ENCODE peak calls at places on chromosomes 13 and 19, in four cellular contexts. F, H, S and L are unnamed samples.

GRCh38 chr19:16330811-16331690 is 6.4 kb downstream of the KLF2 start:
- DNase-seq in F (no peak), H (no peak), S (no peak), L (no peak)

GRCh38 chr19:2608602-2608922 is 93.9 kb downstream of the GNG7 start:
- DNase-seq in F (no peak), H (no peak), S (no peak), L (no peak)

GRCh38 chr19:46369817-46370216 is 22.9 kb downstream of the PPP5C start:
- DNase-seq in F (no peak), H (no peak), S (peak), L (no peak)

GRCh38 chr19:38288127-38288855 is 15.8 kb upstream of the C19orf33 start:
- DNase-seq in F (no peak), H (no peak), S (no peak), L (no peak)

GRCh38 chr13:46010148-46010547 is 42.4 kb downstream of the ZC3H13 start:
- DNase-seq in F (no peak), H (no peak), S (no peak), L (no peak)

GRCh38 chr19:46303345-46303701 is 6.5 kb downstream of the HIF3A start:
- DNase-seq in F (no peak), H (no peak), S (no peak), L (no peak)

GRCh38 chr13:38849316-38849715 is 141.3 kb downstream of the STOML3 start:
- DNase-seq in F (no peak), H (no peak), S (no peak), L (no peak)

GRCh38 chr19:3227054-3227626 is 2.7 kb downstream of the CELF5 start:
- DNase-seq in F (no peak), H (no peak), S (no peak), L (no peak)

GRCh38 chr13:110520431-110521295 is 40.9 kb downstream of the RAB20 start:
- DNase-seq in F (peak), H (no peak), S (peak), L (no peak)

GRCh38 chr19:290539-291521 is at the start of gene PLPP2:
- DNase-seq in F (no peak), H (peak), S (no peak), L (no peak)

GRCh38 chr13:98775844-98776598 is 23.5 kb upstream of the SLC15A1 start:
- DNase-seq in F (no peak), H (no peak), S (peak), L (peak)

GRCh38 chr19:15320118-15320517 is 12.2 kb downstream of the BRD4 start:
- DNase-seq in F (peak), H (no peak), S (peak), L (no peak)

GRCh38 chr19:33751386-33751770 is 45.3 kb upstream of the KCTD15 start:
- DNase-seq in F (no peak), H (no peak), S (no peak), L (no peak)

GRCh38 chr13:74289861-74290260 is 155.7 kb upstream of the KLF12 start:
- DNase-seq in F (no peak), H (no peak), S (no peak), L (no peak)

GRCh38 chr13:102386461-102386860 is 15.4 kb downstream of the FGF14 start:
- DNase-seq in F (no peak), H (no peak), S (no peak), L (no peak)

GRCh38 chr19:29546583-29547190 is 20.9 kb downstream of the VSTM2B start:
- DNase-seq in F (no peak), H (no peak), S (no peak), L (no peak)

GRCh38 chr19:1748115-1748702 is 5.1 kb upstream of the ONECUT3 start:
- DNase-seq in F (no peak), H (no peak), S (no peak), L (no peak)

GRCh38 chr19:29432677-29433076 is 93.1 kb upstream of the VSTM2B start:
- DNase-seq in F (no peak), H (no peak), S (no peak), L (no peak)

GRCh38 chr19:55650602-55651230 is 2.7 kb downstream of the CCDC106 start:
- DNase-seq in F (no peak), H (no peak), S (no peak), L (no peak)

GRCh38 chr19:43532962-43533545 is at the start of gene ZNF575:
- DNase-seq in F (peak), H (peak), S (peak), L (peak)

GRCh38 chr13:112455476-112456059 is 79.4 kb downstream of the SPACA7 start:
- DNase-seq in F (no peak), H (no peak), S (no peak), L (no peak)

GRCh38 chr19:21321134-21321533 is 8.1 kb downstream of the ZNF708 start:
- DNase-seq in F (no peak), H (no peak), S (no peak), L (no peak)

GRCh38 chr19:14480695-14481069 is 5.5 kb upstream of the PTGER1 start:
- DNase-seq in F (no peak), H (no peak), S (peak), L (no peak)

GRCh38 chr13:91652389-91652788 is 254.0 kb downstream of the GPC5 start:
- DNase-seq in F (no peak), H (no peak), S (peak), L (no peak)

GRCh38 chr19:43704002-43704705 is 11.7 kb upstream of the IRGC start:
- DNase-seq in F (no peak), H (no peak), S (no peak), L (no peak)

GRCh38 chr19:34265221-34265650 is 10.9 kb downstream of the GARRE1 start:
- DNase-seq in F (no peak), H (no peak), S (no peak), L (no peak)

GRCh38 chr19:3687774-3688706 is 12.2 kb downstream of the PIP5K1C start:
- DNase-seq in F (no peak), H (peak), S (no peak), L (no peak)

GRCh38 chr19:45630463-45630862 is 8.7 kb downstream of the EML2 start:
- DNase-seq in F (peak), H (no peak), S (peak), L (peak)

GRCh38 chr19:40150170-40150569 is 41.1 kb upstream of the MAP3K10 start:
- DNase-seq in F (peak), H (no peak), S (peak), L (no peak)

GRCh38 chr13:102141625-102142472 is 260.0 kb downstream of the FGF14 start:
- DNase-seq in F (peak), H (no peak), S (peak), L (no peak)

GRCh38 chr13:75010941-75011340 is 471.0 kb downstream of the TBC1D4 start:
- DNase-seq in F (no peak), H (no peak), S (no peak), L (no peak)

GRCh38 chr19:29524201-29524911 is 1.4 kb upstream of the VSTM2B start:
- DNase-seq in F (no peak), H (no peak), S (no peak), L (no peak)

GRCh38 chr19:44677019-44677809 is 5.9 kb downstream of the CEACAM19 start:
- DNase-seq in F (no peak), H (no peak), S (peak), L (peak)

GRCh38 chr13:96984061-96984508 is 10.2 kb downstream of the OXGR1 start:
- DNase-seq in F (no peak), H (peak), S (no peak), L (no peak)

GRCh38 chr19:29380581-29380980 is 145.2 kb upstream of the VSTM2B start:
- DNase-seq in F (no peak), H (no peak), S (no peak), L (no peak)

GRCh38 chr13:49540552-49540951 is 44.8 kb downstream of the PHF11 start:
- DNase-seq in F (no peak), H (no peak), S (peak), L (no peak)

GRCh38 chr13:27476943-27477681 is 26.7 kb upstream of the MTIF3 start:
- DNase-seq in F (no peak), H (no peak), S (peak), L (no peak)

GRCh38 chr19:18685597-18686164 is 2.2 kb downstream of the CRTC1 start:
- DNase-seq in F (no peak), H (no peak), S (peak), L (no peak)

GRCh38 chr19:18682807-18683108 is 722 bp upstream of the CRTC1 start:
- DNase-seq in F (no peak), H (no peak), S (no peak), L (no peak)

GRCh38 chr19:18684642-18684993 is 1.1 kb downstream of the CRTC1 start:
- DNase-seq in F (no peak), H (no peak), S (no peak), L (no peak)

GRCh38 chr19:18683955-18684641 is 618 bp downstream of the CRTC1 start:
- DNase-seq in F (no peak), H (no peak), S (no peak), L (no peak)

GRCh38 chr19:18683109-18683954 is at the start of gene CRTC1:
- DNase-seq in F (no peak), H (peak), S (peak), L (no peak)
- TF ChIP-seq CTCF in F (no peak), H (no peak), S (no peak), L (no peak)

GRCh38 chr13:73272831-73273230 is 214.0 kb downstream of the KLF5 start:
- DNase-seq in F (no peak), H (no peak), S (no peak), L (no peak)

GRCh38 chr13:73274147-73274546 is 215.3 kb downstream of the KLF5 start:
- DNase-seq in F (peak), H (no peak), S (peak), L (peak)

GRCh38 chr13:73273276-73273675 is 214.5 kb downstream of the KLF5 start:
- DNase-seq in F (no peak), H (no peak), S (no peak), L (no peak)

GRCh38 chr13:73273737-73274136 is 214.9 kb downstream of the KLF5 start:
- DNase-seq in F (peak), H (no peak), S (peak), L (peak)

GRCh38 chr13:73275163-73275562 is 216.4 kb downstream of the KLF5 start:
- DNase-seq in F (no peak), H (no peak), S (no peak), L (no peak)
- H3K4me3 ChIP-seq in F (no peak), H (no peak), S (no peak), L (no peak)

DNA sequence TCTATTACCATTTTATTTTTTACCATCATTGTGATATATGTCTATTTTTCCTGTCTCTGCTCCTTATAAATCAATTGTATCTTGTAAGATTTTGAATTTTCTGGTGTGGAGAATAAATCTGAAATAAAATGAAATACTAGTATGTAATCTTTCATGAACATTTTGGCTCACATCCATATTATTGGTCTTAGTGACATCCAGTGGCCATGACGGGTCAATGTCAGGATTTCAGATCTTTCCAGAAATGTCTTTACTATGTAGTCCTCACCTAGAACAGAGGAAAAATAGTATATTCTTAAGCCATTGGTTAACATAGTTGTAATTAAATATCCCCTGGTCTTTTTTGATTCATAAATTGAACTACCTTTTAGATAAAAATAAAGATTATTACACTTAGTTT is 109.8 kb upstream of the GPC6 start:
- DNase-seq in F (no peak), H (no peak), S (no peak), L (no peak)
- TF ChIP-seq CTCF in F (no peak), H (no peak), S (no peak), L (no peak)

DNA sequence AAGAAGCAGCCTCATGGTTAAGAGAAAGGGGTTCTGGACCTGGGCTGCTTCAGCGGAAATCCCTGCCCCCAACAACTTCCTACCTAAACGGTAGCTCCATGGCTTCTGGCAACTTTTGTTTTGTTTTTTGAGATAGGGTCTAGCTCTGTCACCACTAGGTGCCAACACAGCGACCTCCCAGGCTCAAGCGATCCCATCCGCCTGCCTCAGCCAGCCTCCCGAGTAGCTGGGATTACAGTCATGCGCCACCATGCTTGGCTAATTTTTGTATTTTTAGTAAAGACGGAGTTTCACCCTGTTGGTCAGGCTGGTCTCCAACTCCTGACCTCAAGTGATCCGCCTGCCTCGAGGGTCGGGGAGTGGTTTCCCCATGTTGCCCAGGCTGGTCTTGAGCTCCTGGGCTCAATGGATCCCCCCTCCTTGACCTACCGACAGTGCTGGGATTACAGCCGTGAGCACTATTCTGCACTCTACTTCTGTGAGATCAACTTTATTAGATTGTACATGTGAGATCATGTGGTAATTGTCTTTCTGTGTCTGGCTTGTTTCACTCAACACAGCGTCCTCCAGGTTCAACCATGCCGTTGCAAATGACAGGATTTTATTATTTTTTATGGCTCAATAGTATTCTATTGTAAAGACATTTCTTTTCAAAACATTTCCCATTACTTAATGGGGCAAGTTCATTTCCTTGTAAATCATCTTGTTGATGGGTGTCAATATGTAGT is 1.3 kb upstream of the OBI1 start:
- DNase-seq in F (no peak), H (peak), S (no peak), L (no peak)
- H3K4me3 ChIP-seq in F (peak), H (peak), S (peak), L (peak)

GRCh38 chr19:11792942-11793341 is 5.4 kb upstream of the ZNF491 start:
- DNase-seq in F (no peak), H (no peak), S (no peak), L (no peak)
- TF ChIP-seq CTCF in F (no peak), H (no peak), S (no peak), L (no peak)

DNA sequence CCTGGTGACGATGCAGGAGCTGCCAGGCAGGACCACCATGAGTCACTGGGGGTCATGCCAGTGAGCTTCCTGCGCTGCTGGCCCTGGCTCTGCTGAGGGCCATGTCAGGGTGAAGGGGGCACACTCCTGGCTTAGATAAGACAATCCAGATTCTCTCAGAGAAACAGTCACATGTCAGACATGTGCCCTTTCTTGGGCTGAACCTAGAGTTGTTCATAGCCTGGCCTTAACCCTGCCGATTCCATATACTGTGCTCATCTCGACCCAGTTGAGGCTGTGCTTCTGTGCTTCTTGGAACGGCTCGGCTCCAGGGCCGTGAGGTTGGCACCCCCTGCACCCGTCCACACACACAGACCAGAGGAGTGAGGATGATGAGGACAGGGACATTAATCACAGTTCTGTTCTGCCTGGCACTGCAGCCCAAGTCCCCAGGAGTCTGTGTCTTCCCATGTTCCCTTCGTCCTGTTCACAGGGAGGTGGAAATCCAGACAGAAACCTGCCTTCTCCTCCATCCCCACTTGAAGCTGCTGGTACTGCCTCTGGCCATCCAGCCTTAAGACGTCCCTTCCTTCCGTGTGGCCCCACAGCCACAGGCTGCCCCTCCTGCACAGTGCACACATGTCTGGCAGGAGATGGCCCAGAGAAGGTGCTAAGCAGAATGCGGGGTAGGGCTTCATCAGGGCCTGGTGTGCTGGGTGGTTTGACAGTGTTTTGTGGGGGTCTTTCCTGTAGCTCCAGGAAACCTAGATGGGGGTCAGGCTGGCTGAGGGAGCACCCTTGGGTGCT is 50.0 kb downstream of the LYL1 start:
- DNase-seq in F (no peak), H (no peak), S (no peak), L (no peak)
- H3K4me3 ChIP-seq in F (no peak), H (no peak), S (no peak), L (no peak)

GRCh38 chr13:113969311-113969972 is 4.4 kb downstream of the C13orf46 start:
- DNase-seq in F (no peak), H (no peak), S (no peak), L (no peak)

GRCh38 chr13:113972451-113973217 is 1.2 kb downstream of the C13orf46 start:
- DNase-seq in F (no peak), H (no peak), S (peak), L (no peak)

GRCh38 chr13:113969973-113970611 is 3.8 kb downstream of the C13orf46 start:
- DNase-seq in F (no peak), H (peak), S (no peak), L (no peak)

GRCh38 chr13:113971471-113972231 is 2.2 kb downstream of the C13orf46 start:
- DNase-seq in F (no peak), H (no peak), S (no peak), L (no peak)

GRCh38 chr13:113970810-113971470 is 2.9 kb downstream of the C13orf46 start:
- DNase-seq in F (no peak), H (peak), S (peak), L (peak)
- TF ChIP-seq CTCF in F (no peak), H (peak), S (no peak), L (no peak)

DNA sequence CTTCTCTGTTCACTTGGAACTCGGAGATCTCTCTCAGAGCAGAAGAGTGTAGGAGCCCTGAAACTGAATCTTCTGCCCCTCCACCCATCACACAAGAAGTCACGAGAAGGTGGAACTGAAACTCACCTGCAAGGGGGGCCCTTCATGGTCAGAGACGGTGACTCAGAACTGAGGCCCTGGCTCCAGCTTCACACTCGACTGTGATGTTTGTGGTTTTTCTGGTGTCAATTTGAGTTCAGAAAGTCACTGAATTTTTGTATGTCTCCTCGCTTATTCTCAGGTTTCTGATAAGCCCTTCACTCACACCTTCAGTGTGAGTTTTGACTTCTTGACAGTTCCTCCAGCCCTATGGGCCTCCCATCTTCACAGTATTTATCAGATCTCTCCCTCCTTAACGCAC is 23.1 kb downstream of the SIGLEC5 start:
- DNase-seq in F (no peak), H (no peak), S (no peak), L (no peak)
- H3K4me3 ChIP-seq in F (no peak), H (no peak), S (no peak), L (no peak)